ENCODE peak calls at places on chromosomes 2 and 18, in six cellular contexts. One of them, this sample, is unnamed.

GRCh38 chr2:1821530-1821929 is 77.2 kb upstream of the PXDN start:
- DNase-seq in A673: no peak
- DNase-seq in K562: no peak
- DNase-seq in epithelial cell of esophagus: no peak
- DNase-seq in ascending aorta: no peak
- DNase-seq in mucosa of descending colon: no peak
- DNase-seq in this sample: no peak

GRCh38 chr2:119753041-119753929 is 6.4 kb upstream of the PTPN4 start:
- DNase-seq in A673: peak; percentile 75
- DNase-seq in ascending aorta: no peak
- DNase-seq in epithelial cell of esophagus: peak; percentile 49
- DNase-seq in mucosa of descending colon: no peak
- DNase-seq in K562: peak; percentile 56
- DNase-seq in this sample: no peak

GRCh38 chr18:8991131-8991530 is 111.4 kb upstream of the NDUFV2 start:
- DNase-seq in epithelial cell of esophagus: no peak
- DNase-seq in K562: no peak
- DNase-seq in ascending aorta: no peak
- DNase-seq in mucosa of descending colon: no peak
- DNase-seq in A673: no peak
- DNase-seq in this sample: no peak

GRCh38 chr2:120910956-120911951 is 175.6 kb downstream of the GLI2 start:
- DNase-seq in K562: no peak
- DNase-seq in epithelial cell of esophagus: peak; percentile 57
- DNase-seq in A673: no peak
- DNase-seq in ascending aorta: no peak
- DNase-seq in mucosa of descending colon: no peak
- DNase-seq in this sample: no peak

GRCh38 chr2:127226520-127227263 is 6.6 kb upstream of the CYP27C1 start:
- DNase-seq in epithelial cell of esophagus: peak; percentile 98
- DNase-seq in K562: no peak
- DNase-seq in mucosa of descending colon: peak; percentile 87
- DNase-seq in ascending aorta: no peak
- DNase-seq in A673: peak; percentile 67
- DNase-seq in this sample: peak; percentile 87

GRCh38 chr2:11406492-11407381 is 59.2 kb downstream of the E2F6 start:
- DNase-seq in K562: peak; percentile 76
- DNase-seq in A673: peak; percentile 60
- DNase-seq in mucosa of descending colon: no peak
- DNase-seq in epithelial cell of esophagus: peak; percentile 44
- DNase-seq in ascending aorta: peak; percentile 49
- DNase-seq in this sample: no peak

GRCh38 chr2:188678921-188679320 is 295.3 kb upstream of the COL3A1 start:
- DNase-seq in ascending aorta: no peak
- DNase-seq in A673: no peak
- DNase-seq in epithelial cell of esophagus: peak; percentile 73
- DNase-seq in mucosa of descending colon: no peak
- DNase-seq in K562: no peak
- DNase-seq in this sample: no peak

GRCh38 chr2:240819404-240820013 is 510 bp downstream of the KIF1A start:
- DNase-seq in mucosa of descending colon: no peak
- DNase-seq in epithelial cell of esophagus: no peak
- DNase-seq in K562: no peak
- DNase-seq in ascending aorta: no peak
- DNase-seq in A673: no peak
- DNase-seq in this sample: no peak

GRCh38 chr18:76256897-76257500 is 238.0 kb downstream of the ZNF516 start:
- DNase-seq in ascending aorta: no peak
- DNase-seq in epithelial cell of esophagus: peak; percentile 68
- DNase-seq in mucosa of descending colon: no peak
- DNase-seq in K562: no peak
- DNase-seq in A673: peak; percentile 56
- DNase-seq in this sample: no peak

GRCh38 chr2:179274749-179275148 is 10.1 kb upstream of the SESTD1 start:
- DNase-seq in epithelial cell of esophagus: no peak
- DNase-seq in ascending aorta: no peak
- DNase-seq in K562: no peak
- DNase-seq in mucosa of descending colon: no peak
- DNase-seq in A673: no peak
- DNase-seq in this sample: no peak

GRCh38 chr2:216692636-216693413 is 2.5 kb downstream of the IGFBP5 start:
- DNase-seq in K562: peak; percentile 67
- DNase-seq in epithelial cell of esophagus: peak; percentile 57
- DNase-seq in mucosa of descending colon: peak; percentile 78
- DNase-seq in A673: peak; percentile 95
- DNase-seq in ascending aorta: peak; percentile 64
- DNase-seq in this sample: no peak

GRCh38 chr2:85611705-85612587 is at the start of gene C2orf68:
- DNase-seq in A673: peak; percentile 91
- DNase-seq in ascending aorta: peak; percentile 59
- DNase-seq in K562: peak; percentile 93
- DNase-seq in mucosa of descending colon: peak; percentile 94
- DNase-seq in epithelial cell of esophagus: peak; percentile 88
- DNase-seq in this sample: no peak

GRCh38 chr18:45631077-45631476 is 15.8 kb downstream of the SLC14A2 start:
- DNase-seq in epithelial cell of esophagus: no peak
- DNase-seq in mucosa of descending colon: no peak
- DNase-seq in A673: no peak
- DNase-seq in ascending aorta: no peak
- DNase-seq in K562: no peak
- DNase-seq in this sample: no peak

GRCh38 chr2:12076810-12077209 is 330.4 kb downstream of the LPIN1 start:
- DNase-seq in ascending aorta: no peak
- DNase-seq in A673: peak; percentile 37
- DNase-seq in mucosa of descending colon: no peak
- DNase-seq in epithelial cell of esophagus: peak; percentile 44
- DNase-seq in K562: no peak
- DNase-seq in this sample: no peak

GRCh38 chr2:238139841-238140439 is 1.5 kb downstream of the KLHL30 start:
- DNase-seq in mucosa of descending colon: no peak
- DNase-seq in ascending aorta: no peak
- DNase-seq in epithelial cell of esophagus: no peak
- DNase-seq in A673: no peak
- DNase-seq in K562: no peak
- DNase-seq in this sample: no peak

GRCh38 chr2:96115631-96116423 is 544 bp downstream of the ADRA2B start:
- DNase-seq in K562: no peak
- DNase-seq in epithelial cell of esophagus: no peak
- DNase-seq in A673: no peak
- DNase-seq in mucosa of descending colon: peak; percentile 42
- DNase-seq in ascending aorta: no peak
- DNase-seq in this sample: no peak

GRCh38 chr2:136665741-136666140 is 99.6 kb upstream of the THSD7B start:
- DNase-seq in K562: no peak
- DNase-seq in A673: no peak
- DNase-seq in mucosa of descending colon: no peak
- DNase-seq in ascending aorta: no peak
- DNase-seq in epithelial cell of esophagus: no peak
- DNase-seq in this sample: no peak

GRCh38 chr2:207227749-207228145 is 62.0 kb upstream of the KLF7 start:
- DNase-seq in epithelial cell of esophagus: no peak
- DNase-seq in K562: no peak
- DNase-seq in ascending aorta: no peak
- DNase-seq in mucosa of descending colon: no peak
- DNase-seq in A673: no peak
- DNase-seq in this sample: no peak

GRCh38 chr2:182077451-182078142 is 91.9 kb downstream of the PPP1R1C start:
- DNase-seq in epithelial cell of esophagus: peak; percentile 86
- DNase-seq in mucosa of descending colon: peak; percentile 40
- DNase-seq in A673: peak; percentile 93
- DNase-seq in K562: peak; percentile 7
- DNase-seq in ascending aorta: no peak
- DNase-seq in this sample: peak; percentile 98

GRCh38 chr2:46339676-46340459 is 42.7 kb downstream of the EPAS1 start:
- DNase-seq in mucosa of descending colon: no peak
- DNase-seq in epithelial cell of esophagus: no peak
- DNase-seq in A673: no peak
- DNase-seq in ascending aorta: no peak
- DNase-seq in K562: peak; percentile 93
- DNase-seq in this sample: no peak

GRCh38 chr2:169185711-169186110 is 116.3 kb downstream of the DHRS9 start:
- DNase-seq in mucosa of descending colon: no peak
- DNase-seq in K562: no peak
- DNase-seq in A673: no peak
- DNase-seq in ascending aorta: no peak
- DNase-seq in epithelial cell of esophagus: no peak
- DNase-seq in this sample: no peak

GRCh38 chr2:43136862-43137261 is 89.5 kb downstream of the ZFP36L2 start:
- DNase-seq in A673: no peak
- DNase-seq in mucosa of descending colon: no peak
- DNase-seq in K562: no peak
- DNase-seq in epithelial cell of esophagus: no peak
- DNase-seq in ascending aorta: no peak
- DNase-seq in this sample: no peak

GRCh38 chr2:218216336-218216673 is 684 bp upstream of the ARPC2 start:
- DNase-seq in mucosa of descending colon: peak; percentile 48
- DNase-seq in ascending aorta: no peak
- DNase-seq in K562: no peak
- DNase-seq in A673: no peak
- DNase-seq in epithelial cell of esophagus: no peak
- DNase-seq in this sample: no peak

GRCh38 chr2:222671259-222672067 is at the start of gene MOGAT1:
- DNase-seq in mucosa of descending colon: peak; percentile 66
- DNase-seq in ascending aorta: no peak
- DNase-seq in K562: no peak
- DNase-seq in A673: no peak
- DNase-seq in epithelial cell of esophagus: peak; percentile 29
- DNase-seq in this sample: no peak

GRCh38 chr2:145023331-145023934 is 503.5 kb upstream of the ZEB2 start:
- DNase-seq in epithelial cell of esophagus: no peak
- DNase-seq in ascending aorta: no peak
- DNase-seq in mucosa of descending colon: no peak
- DNase-seq in A673: no peak
- DNase-seq in K562: no peak
- DNase-seq in this sample: no peak

GRCh38 chr2:237056271-237056875 is 29.3 kb upstream of the COPS8 start:
- DNase-seq in A673: no peak
- DNase-seq in epithelial cell of esophagus: peak; percentile 29
- DNase-seq in mucosa of descending colon: no peak
- DNase-seq in K562: no peak
- DNase-seq in ascending aorta: no peak
- DNase-seq in this sample: no peak

GRCh38 chr18:71287268-71287667 is 998.4 kb downstream of the SOCS6 start:
- DNase-seq in K562: no peak
- DNase-seq in epithelial cell of esophagus: no peak
- DNase-seq in mucosa of descending colon: no peak
- DNase-seq in A673: peak; percentile 56
- DNase-seq in ascending aorta: no peak
- DNase-seq in this sample: no peak
- TF ChIP-seq CTCF in K562: no peak
- TF ChIP-seq CTCF in epithelial cell of esophagus: no peak
- TF ChIP-seq CTCF in mucosa of descending colon: no peak
- TF ChIP-seq CTCF in A673: no peak
- TF ChIP-seq CTCF in ascending aorta: no peak
- TF ChIP-seq CTCF in this sample: no peak

DNA sequence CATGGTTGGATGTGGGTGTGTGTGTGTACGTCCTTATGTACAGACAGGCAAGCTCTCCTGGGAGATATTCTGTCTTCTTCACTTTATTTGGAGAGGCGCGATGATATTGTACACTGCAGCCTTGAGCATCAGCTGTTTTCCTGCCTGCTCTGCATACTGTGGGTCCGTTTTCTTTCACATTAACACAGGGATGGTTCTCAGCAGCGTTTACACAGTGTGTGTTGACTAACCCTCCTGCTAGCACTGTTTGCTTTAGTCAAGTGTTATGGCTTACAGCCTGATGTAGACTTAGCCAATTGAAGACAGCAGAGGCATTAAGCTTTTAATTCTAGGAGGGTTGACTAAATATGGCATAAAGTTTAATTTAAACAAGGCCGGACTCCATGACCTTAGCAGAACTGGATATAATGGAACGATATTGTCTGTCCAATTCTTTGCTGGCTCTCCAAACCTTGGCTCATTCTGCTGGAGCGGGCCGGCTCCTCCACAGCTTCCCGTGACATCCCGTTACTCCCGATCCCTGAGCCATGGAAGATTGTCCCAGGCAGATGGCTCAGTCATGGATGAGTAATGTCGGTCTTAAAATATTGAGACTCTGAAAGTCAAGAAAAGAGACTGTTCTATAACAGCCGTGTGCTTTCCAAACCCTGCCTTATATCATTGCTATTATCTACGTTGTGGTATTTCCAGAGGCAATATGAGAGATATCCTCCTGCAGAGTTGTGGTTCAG is 134.7 kb downstream of the TPGS2 start:
- DNase-seq in A673: no peak
- DNase-seq in K562: no peak
- DNase-seq in mucosa of descending colon: no peak
- DNase-seq in epithelial cell of esophagus: no peak
- DNase-seq in ascending aorta: no peak
- DNase-seq in this sample: peak; percentile 77
- H3K4me3 ChIP-seq in A673: no peak overlapping the region
- H3K4me3 ChIP-seq in K562: no peak overlapping the region
- H3K4me3 ChIP-seq in mucosa of descending colon: no peak overlapping the region
- H3K4me3 ChIP-seq in epithelial cell of esophagus: no peak overlapping the region
- H3K4me3 ChIP-seq in ascending aorta: no peak overlapping the region
- H3K4me3 ChIP-seq in this sample: no peak overlapping the region

GRCh38 chr2:224142397-224143312 is 103.6 kb upstream of the SERPINE2 start:
- DNase-seq in ascending aorta: no peak
- DNase-seq in K562: no peak
- DNase-seq in mucosa of descending colon: no peak
- DNase-seq in epithelial cell of esophagus: peak; percentile 56
- DNase-seq in A673: peak; percentile 76
- DNase-seq in this sample: no peak
- TF ChIP-seq CTCF in ascending aorta: no peak
- TF ChIP-seq CTCF in K562: no peak
- TF ChIP-seq CTCF in mucosa of descending colon: no peak
- TF ChIP-seq CTCF in epithelial cell of esophagus: no peak
- TF ChIP-seq CTCF in A673: peak; percentile 34
- TF ChIP-seq CTCF in this sample: no peak

GRCh38 chr2:143263045-143263625 is 133.9 kb downstream of the ARHGAP15 start:
- DNase-seq in epithelial cell of esophagus: peak; percentile 27
- DNase-seq in mucosa of descending colon: no peak
- DNase-seq in A673: peak; percentile 25
- DNase-seq in K562: no peak
- DNase-seq in ascending aorta: no peak
- DNase-seq in this sample: no peak

GRCh38 chr2:143261986-143262784 is 133.0 kb downstream of the ARHGAP15 start:
- DNase-seq in K562: no peak
- DNase-seq in epithelial cell of esophagus: peak; percentile 30
- DNase-seq in mucosa of descending colon: no peak
- DNase-seq in A673: peak; percentile 62
- DNase-seq in ascending aorta: no peak
- DNase-seq in this sample: no peak

GRCh38 chr2:143259368-143259958 is 130.2 kb downstream of the ARHGAP15 start:
- DNase-seq in epithelial cell of esophagus: peak; percentile 73
- DNase-seq in A673: peak; percentile 84
- DNase-seq in mucosa of descending colon: peak; percentile 39
- DNase-seq in ascending aorta: no peak
- DNase-seq in K562: peak; percentile 26
- DNase-seq in this sample: peak; percentile 19

DNA sequence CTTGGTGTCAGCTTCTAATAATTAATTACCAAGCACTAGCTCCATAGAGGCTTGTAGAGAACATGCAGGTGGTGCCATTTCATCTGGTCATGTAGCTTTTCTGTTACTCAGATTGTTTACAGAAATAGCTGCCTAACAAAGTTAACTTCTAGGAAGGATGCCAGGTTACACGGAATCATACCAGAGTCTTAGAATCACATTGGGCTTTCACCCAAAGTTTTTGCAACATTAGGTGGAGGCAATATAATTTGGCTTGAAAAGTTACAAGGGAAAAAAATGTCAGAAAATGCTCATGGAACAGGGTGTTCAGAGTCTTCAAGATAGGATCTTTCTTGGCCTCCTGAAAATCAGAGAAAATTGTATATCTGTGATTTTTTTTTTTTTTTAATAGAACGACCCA is 135.6 kb downstream of the ARHGAP15 start:
- DNase-seq in mucosa of descending colon: no peak
- DNase-seq in epithelial cell of esophagus: peak; percentile 18
- DNase-seq in ascending aorta: no peak
- DNase-seq in A673: no peak
- DNase-seq in K562: no peak
- DNase-seq in this sample: peak; percentile 8
- H3K4me3 ChIP-seq in mucosa of descending colon: no peak overlapping the region
- H3K4me3 ChIP-seq in epithelial cell of esophagus: no peak overlapping the region
- H3K4me3 ChIP-seq in ascending aorta: no peak overlapping the region
- H3K4me3 ChIP-seq in A673: no peak overlapping the region
- H3K4me3 ChIP-seq in K562: no peak overlapping the region
- H3K4me3 ChIP-seq in this sample: no peak overlapping the region